ENCODE peak calls at places on chromosomes 2 and 18, in five cellular contexts. One of them, this sample, is unnamed.

GRCh38 chr2:8550932-8551621 is 130.8 kb upstream of the ID2 start:
- DNase-seq in erythroblast: no peak
- DNase-seq in GM12892: no peak
- DNase-seq in esophagus squamous epithelium: no peak
- DNase-seq in GM12878: no peak
- DNase-seq in this sample: no peak

GRCh38 chr2:85852979-85853498 is 35.8 kb downstream of the ST3GAL5 start:
- DNase-seq in GM12892: no peak
- DNase-seq in GM12878: peak; percentile 88
- DNase-seq in erythroblast: no peak
- DNase-seq in esophagus squamous epithelium: peak; percentile 18
- DNase-seq in this sample: peak; percentile 44

GRCh38 chr2:12119841-12120240 is 373.4 kb downstream of the LPIN1 start:
- DNase-seq in GM12878: no peak
- DNase-seq in GM12892: no peak
- DNase-seq in erythroblast: no peak
- DNase-seq in esophagus squamous epithelium: no peak
- DNase-seq in this sample: no peak

GRCh38 chr18:14086459-14087231 is 45.6 kb downstream of the ZNF519 start:
- DNase-seq in esophagus squamous epithelium: no peak
- DNase-seq in erythroblast: peak; percentile 61
- DNase-seq in GM12878: no peak
- DNase-seq in GM12892: no peak
- DNase-seq in this sample: no peak

GRCh38 chr2:106664669-106665068 is 177.5 kb downstream of the CD8B2 start:
- DNase-seq in esophagus squamous epithelium: no peak
- DNase-seq in GM12878: peak; percentile 11
- DNase-seq in erythroblast: no peak
- DNase-seq in GM12892: no peak
- DNase-seq in this sample: no peak

GRCh38 chr2:74095629-74096028 is 52.1 kb downstream of the BOLA3 start:
- DNase-seq in GM12878: no peak
- DNase-seq in esophagus squamous epithelium: no peak
- DNase-seq in GM12892: no peak
- DNase-seq in erythroblast: no peak
- DNase-seq in this sample: no peak

GRCh38 chr2:109127556-109127955 is 1.4 kb upstream of the SH3RF3 start:
- DNase-seq in erythroblast: no peak
- DNase-seq in GM12892: no peak
- DNase-seq in GM12878: no peak
- DNase-seq in esophagus squamous epithelium: no peak
- DNase-seq in this sample: no peak

GRCh38 chr18:76672627-76673026 is 149.7 kb upstream of the ZNF236 start:
- DNase-seq in erythroblast: no peak
- DNase-seq in esophagus squamous epithelium: no peak
- DNase-seq in GM12878: no peak
- DNase-seq in GM12892: no peak
- DNase-seq in this sample: no peak

GRCh38 chr2:8303322-8303832 is 378.5 kb upstream of the ID2 start:
- DNase-seq in erythroblast: peak; percentile 53
- DNase-seq in GM12878: peak; percentile 95
- DNase-seq in esophagus squamous epithelium: peak; percentile 53
- DNase-seq in GM12892: peak; percentile 44
- DNase-seq in this sample: peak; percentile 47

GRCh38 chr2:230751062-230751461 is 38.4 kb downstream of the CAB39 start:
- DNase-seq in esophagus squamous epithelium: no peak
- DNase-seq in GM12878: no peak
- DNase-seq in erythroblast: no peak
- DNase-seq in GM12892: no peak
- DNase-seq in this sample: no peak

GRCh38 chr18:21243041-21243431 is 1.0 kb downstream of the GREB1L start:
- DNase-seq in GM12892: no peak
- DNase-seq in esophagus squamous epithelium: no peak
- DNase-seq in GM12878: no peak
- DNase-seq in erythroblast: no peak
- DNase-seq in this sample: no peak

GRCh38 chr2:163735692-163736432 is at the start of gene FIGN:
- DNase-seq in GM12878: no peak
- DNase-seq in erythroblast: no peak
- DNase-seq in GM12892: no peak
- DNase-seq in esophagus squamous epithelium: no peak
- DNase-seq in this sample: peak; percentile 61

GRCh38 chr2:236205867-236206645 is 37.9 kb upstream of the GBX2 start:
- DNase-seq in esophagus squamous epithelium: no peak
- DNase-seq in erythroblast: no peak
- DNase-seq in GM12892: no peak
- DNase-seq in GM12878: no peak
- DNase-seq in this sample: no peak

GRCh38 chr2:118457956-118458355 is 369.7 kb downstream of the INSIG2 start:
- DNase-seq in esophagus squamous epithelium: no peak
- DNase-seq in GM12878: no peak
- DNase-seq in erythroblast: no peak
- DNase-seq in GM12892: no peak
- DNase-seq in this sample: no peak

GRCh38 chr2:72561621-72562318 is 264.1 kb downstream of the EXOC6B start:
- DNase-seq in GM12892: no peak
- DNase-seq in GM12878: no peak
- DNase-seq in esophagus squamous epithelium: no peak
- DNase-seq in erythroblast: no peak
- DNase-seq in this sample: no peak

GRCh38 chr2:9771481-9772017 is 71.7 kb upstream of the TAF1B start:
- DNase-seq in GM12878: no peak
- DNase-seq in esophagus squamous epithelium: no peak
- DNase-seq in GM12892: no peak
- DNase-seq in erythroblast: no peak
- DNase-seq in this sample: no peak

GRCh38 chr2:212727751-212728150 is 189.1 kb upstream of the ERBB4 start:
- DNase-seq in erythroblast: no peak
- DNase-seq in GM12892: no peak
- DNase-seq in GM12878: peak; percentile 53
- DNase-seq in esophagus squamous epithelium: no peak
- DNase-seq in this sample: no peak

GRCh38 chr18:58526425-58527115 is 102.3 kb downstream of the ALPK2 start:
- DNase-seq in erythroblast: no peak
- DNase-seq in esophagus squamous epithelium: no peak
- DNase-seq in GM12878: no peak
- DNase-seq in GM12892: no peak
- DNase-seq in this sample: no peak

GRCh38 chr18:3251249-3251962 is 3.8 kb downstream of the MYL12A start:
- DNase-seq in esophagus squamous epithelium: no peak
- DNase-seq in GM12878: no peak
- DNase-seq in erythroblast: no peak
- DNase-seq in GM12892: no peak
- DNase-seq in this sample: no peak

GRCh38 chr18:24157855-24158254 is 19.0 kb downstream of the CABYR start:
- DNase-seq in esophagus squamous epithelium: no peak
- DNase-seq in GM12878: no peak
- DNase-seq in erythroblast: no peak
- DNase-seq in GM12892: no peak
- DNase-seq in this sample: no peak

GRCh38 chr2:196356332-196356731 is 185.0 kb upstream of the STK17B start:
- DNase-seq in GM12892: no peak
- DNase-seq in erythroblast: no peak
- DNase-seq in esophagus squamous epithelium: no peak
- DNase-seq in GM12878: no peak
- DNase-seq in this sample: no peak

GRCh38 chr2:196362973-196363549 is 191.7 kb upstream of the STK17B start:
- DNase-seq in GM12878: no peak
- DNase-seq in erythroblast: no peak
- DNase-seq in esophagus squamous epithelium: no peak
- DNase-seq in GM12892: no peak
- DNase-seq in this sample: no peak

GRCh38 chr2:196365923-196366322 is 194.5 kb upstream of the STK17B start:
- DNase-seq in erythroblast: peak; percentile 17
- DNase-seq in esophagus squamous epithelium: no peak
- DNase-seq in GM12878: no peak
- DNase-seq in GM12892: no peak
- DNase-seq in this sample: no peak

GRCh38 chr2:196365132-196365531 is 193.8 kb upstream of the STK17B start:
- DNase-seq in GM12878: no peak
- DNase-seq in esophagus squamous epithelium: no peak
- DNase-seq in erythroblast: no peak
- DNase-seq in GM12892: no peak
- DNase-seq in this sample: no peak

GRCh38 chr2:196360650-196361049 is 189.3 kb upstream of the STK17B start:
- DNase-seq in GM12878: no peak
- DNase-seq in GM12892: no peak
- DNase-seq in esophagus squamous epithelium: no peak
- DNase-seq in erythroblast: no peak
- DNase-seq in this sample: no peak
- TF ChIP-seq POLR2A in GM12878: no peak
- TF ChIP-seq POLR2A in GM12892: no peak
- TF ChIP-seq POLR2A in esophagus squamous epithelium: no peak
- TF ChIP-seq POLR2A in erythroblast: no peak
- TF ChIP-seq POLR2A in this sample: no peak

GRCh38 chr2:66577331-66578041 is 142.6 kb downstream of the MEIS1 start:
- DNase-seq in GM12878: no peak
- DNase-seq in GM12892: no peak
- DNase-seq in esophagus squamous epithelium: no peak
- DNase-seq in erythroblast: no peak
- DNase-seq in this sample: no peak

GRCh38 chr2:66573866-66574265 is 138.9 kb downstream of the MEIS1 start:
- DNase-seq in erythroblast: no peak
- DNase-seq in GM12892: no peak
- DNase-seq in esophagus squamous epithelium: no peak
- DNase-seq in GM12878: no peak
- DNase-seq in this sample: no peak

GRCh38 chr2:66576381-66577330 is 141.7 kb downstream of the MEIS1 start:
- DNase-seq in GM12892: no peak
- DNase-seq in esophagus squamous epithelium: no peak
- DNase-seq in GM12878: no peak
- DNase-seq in erythroblast: no peak
- DNase-seq in this sample: no peak

GRCh38 chr2:66574701-66575624 is 140.0 kb downstream of the MEIS1 start:
- DNase-seq in erythroblast: peak; percentile 18
- DNase-seq in GM12878: no peak
- DNase-seq in esophagus squamous epithelium: no peak
- DNase-seq in GM12892: no peak
- DNase-seq in this sample: peak; percentile 56

DNA sequence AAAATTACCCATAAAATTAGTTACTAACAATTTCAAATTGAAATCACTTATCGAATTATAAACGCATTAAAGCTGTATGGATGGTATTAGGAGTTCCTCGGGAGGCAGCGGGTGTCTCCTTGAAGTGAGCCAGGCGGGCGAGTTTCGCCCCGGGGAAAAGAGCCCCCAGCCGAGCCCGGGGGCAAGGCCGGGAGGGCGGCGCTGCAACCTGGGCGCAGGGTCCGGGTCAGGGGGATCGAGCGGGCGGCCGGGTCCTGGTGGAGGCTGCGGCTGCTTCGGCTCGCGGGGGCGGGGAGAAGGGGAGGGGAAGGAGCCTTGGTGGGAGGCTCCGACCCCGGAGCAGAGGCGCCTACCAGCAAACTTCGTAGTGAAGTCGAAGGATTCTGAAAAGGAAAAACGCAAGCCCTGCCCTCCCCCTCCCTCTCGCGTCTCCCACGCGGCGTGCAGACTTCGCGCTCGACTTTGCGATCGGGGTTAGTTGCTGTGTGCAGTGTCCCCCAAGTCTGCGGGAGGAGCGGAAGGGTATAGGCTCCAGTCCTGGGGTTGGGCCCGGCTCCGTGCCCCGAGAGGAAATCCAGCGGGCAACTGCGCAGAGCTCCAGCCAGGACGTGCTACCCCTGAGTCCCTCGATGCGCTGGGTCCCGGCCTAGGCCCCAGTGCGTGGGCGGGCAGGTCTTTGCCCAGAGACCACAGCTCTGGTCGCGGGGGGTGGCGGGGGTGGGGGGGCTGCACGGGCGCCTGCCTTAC is 140.9 kb downstream of the MEIS1 start:
- DNase-seq in esophagus squamous epithelium: no peak
- DNase-seq in erythroblast: no peak
- DNase-seq in GM12878: no peak
- DNase-seq in GM12892: no peak
- DNase-seq in this sample: no peak
- TF ChIP-seq POLR2A in esophagus squamous epithelium: no peak
- TF ChIP-seq POLR2A in erythroblast: no peak
- TF ChIP-seq POLR2A in GM12878: no peak
- TF ChIP-seq POLR2A in GM12892: no peak
- TF ChIP-seq POLR2A in this sample: no peak

GRCh38 chr18:35972197-35973000 is at the start of gene RMP24:
- DNase-seq in GM12878: peak; percentile 84
- DNase-seq in erythroblast: peak; percentile 100
- DNase-seq in esophagus squamous epithelium: peak; percentile 64
- DNase-seq in GM12892: peak; percentile 82
- DNase-seq in this sample: peak; percentile 87
- TF ChIP-seq POLR2A in GM12878: peak; percentile 97
- TF ChIP-seq POLR2A in erythroblast: peak; percentile 88
- TF ChIP-seq POLR2A in esophagus squamous epithelium: peak; percentile 81
- TF ChIP-seq POLR2A in GM12892: peak; percentile 92
- TF ChIP-seq POLR2A in this sample: no peak

DNA sequence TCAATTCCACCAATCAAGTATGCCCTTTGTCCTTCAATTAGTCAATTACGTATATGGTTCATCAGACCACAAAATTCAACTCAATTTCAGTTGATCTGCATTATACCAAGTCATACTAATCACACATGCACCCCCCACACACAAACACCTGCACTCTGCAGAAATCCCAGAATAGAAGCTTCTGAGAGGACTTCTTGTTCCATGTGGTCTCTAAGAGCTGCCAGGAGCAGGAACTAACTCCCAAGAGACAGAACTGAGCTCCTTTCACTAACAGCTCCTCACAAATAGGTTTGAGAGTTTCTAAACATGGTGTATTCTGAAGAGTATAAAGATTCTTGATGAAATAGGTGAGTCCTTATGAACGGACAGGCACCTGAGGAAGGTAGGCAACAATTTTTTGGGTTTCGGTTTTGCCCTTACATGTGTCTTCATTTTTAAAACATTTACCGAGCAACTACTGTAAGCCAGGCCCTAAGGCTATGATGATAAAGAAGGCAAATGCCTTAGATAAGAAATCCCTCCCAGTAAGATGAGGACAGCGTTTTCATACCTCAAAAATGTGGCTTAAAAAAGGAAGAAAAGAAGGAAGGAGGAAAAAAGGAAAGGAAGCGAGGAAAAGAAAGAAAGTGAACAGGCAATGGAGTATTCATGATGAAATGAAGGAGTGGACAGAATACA is 183.1 kb downstream of the PID1 start:
- DNase-seq in GM12878: no peak
- DNase-seq in esophagus squamous epithelium: no peak
- DNase-seq in erythroblast: no peak
- DNase-seq in GM12892: no peak
- DNase-seq in this sample: no peak
- TF ChIP-seq POLR2A in GM12878: no peak
- TF ChIP-seq POLR2A in esophagus squamous epithelium: no peak
- TF ChIP-seq POLR2A in erythroblast: no peak
- TF ChIP-seq POLR2A in GM12892: no peak
- TF ChIP-seq POLR2A in this sample: no peak